ENCODE peak calls at places on chromosomes 11 and 22, in nine cellular contexts. One of them, this sample, is unnamed.

GRCh38 chr11:11916981-11917399 is 75.2 kb downstream of the USP47 start:
- DNase-seq in Karpas-422: no peak
- DNase-seq in A549: no peak
- DNase-seq in AG09309: peak; percentile 80
- DNase-seq in heart right ventricle: no peak
- DNase-seq in left ventricle myocardium inferior: no peak
- DNase-seq in psoas muscle: no peak
- DNase-seq in lung: no peak
- DNase-seq in pancreas: no peak
- DNase-seq in this sample: peak; percentile 91

GRCh38 chr11:68049509-68050370 is 10.9 kb downstream of the TCIRG1 start:
- DNase-seq in Karpas-422: no peak
- DNase-seq in A549: no peak
- DNase-seq in AG09309: no peak
- DNase-seq in heart right ventricle: no peak
- DNase-seq in left ventricle myocardium inferior: no peak
- DNase-seq in psoas muscle: no peak
- DNase-seq in lung: no peak
- DNase-seq in pancreas: peak; percentile 71
- DNase-seq in this sample: no peak

GRCh38 chr11:5643585-5643984 is 18.8 kb downstream of the TRIM34 start:
- DNase-seq in Karpas-422: no peak
- DNase-seq in A549: no peak
- DNase-seq in AG09309: no peak
- DNase-seq in heart right ventricle: no peak
- DNase-seq in left ventricle myocardium inferior: no peak
- DNase-seq in psoas muscle: no peak
- DNase-seq in lung: no peak
- DNase-seq in pancreas: no peak
- DNase-seq in this sample: no peak

GRCh38 chr11:33272338-33273107 is 15.3 kb downstream of the HIPK3 start:
- DNase-seq in Karpas-422: no peak
- DNase-seq in A549: no peak
- DNase-seq in AG09309: no peak
- DNase-seq in heart right ventricle: no peak
- DNase-seq in left ventricle myocardium inferior: no peak
- DNase-seq in psoas muscle: no peak
- DNase-seq in lung: no peak
- DNase-seq in pancreas: no peak
- DNase-seq in this sample: no peak

GRCh38 chr22:24133187-24133965 is 47.9 kb upstream of the SUSD2 start:
- DNase-seq in Karpas-422: no peak
- DNase-seq in A549: peak; percentile 27
- DNase-seq in AG09309: no peak
- DNase-seq in heart right ventricle: no peak
- DNase-seq in left ventricle myocardium inferior: peak; percentile 25
- DNase-seq in psoas muscle: no peak
- DNase-seq in lung: no peak
- DNase-seq in pancreas: no peak
- DNase-seq in this sample: no peak

GRCh38 chr22:48099251-48099650 is 1336.8 kb downstream of the TBC1D22A start:
- DNase-seq in Karpas-422: peak; percentile 72
- DNase-seq in A549: no peak
- DNase-seq in AG09309: no peak
- DNase-seq in heart right ventricle: no peak
- DNase-seq in left ventricle myocardium inferior: no peak
- DNase-seq in psoas muscle: no peak
- DNase-seq in lung: no peak
- DNase-seq in pancreas: no peak
- DNase-seq in this sample: no peak

GRCh38 chr22:38872172-38872830 is at the start of gene CBX6:
- DNase-seq in Karpas-422: peak; percentile 97
- DNase-seq in A549: peak; percentile 91
- DNase-seq in AG09309: peak; percentile 59
- DNase-seq in heart right ventricle: peak; percentile 98
- DNase-seq in left ventricle myocardium inferior: peak; percentile 98
- DNase-seq in psoas muscle: peak; percentile 98
- DNase-seq in lung: peak; percentile 94
- DNase-seq in pancreas: peak; percentile 98
- DNase-seq in this sample: peak; percentile 89

GRCh38 chr11:67240575-67241389 is 25.5 kb upstream of the GRK2 start:
- DNase-seq in Karpas-422: peak; percentile 86
- DNase-seq in A549: peak; percentile 75
- DNase-seq in AG09309: peak; percentile 37
- DNase-seq in heart right ventricle: peak; percentile 42
- DNase-seq in left ventricle myocardium inferior: peak; percentile 53
- DNase-seq in psoas muscle: peak; percentile 57
- DNase-seq in lung: peak; percentile 71
- DNase-seq in pancreas: no peak
- DNase-seq in this sample: peak; percentile 76

GRCh38 chr11:23364076-23364475 is 503.8 kb upstream of the CCDC179 start:
- DNase-seq in Karpas-422: no peak
- DNase-seq in A549: no peak
- DNase-seq in AG09309: no peak
- DNase-seq in heart right ventricle: no peak
- DNase-seq in left ventricle myocardium inferior: no peak
- DNase-seq in psoas muscle: no peak
- DNase-seq in lung: no peak
- DNase-seq in pancreas: no peak
- DNase-seq in this sample: no peak

GRCh38 chr22:19607198-19608113 is 83.2 kb upstream of the CLDN5 start:
- DNase-seq in Karpas-422: no peak
- DNase-seq in A549: no peak
- DNase-seq in AG09309: no peak
- DNase-seq in heart right ventricle: no peak
- DNase-seq in left ventricle myocardium inferior: no peak
- DNase-seq in psoas muscle: peak; percentile 58
- DNase-seq in lung: peak; percentile 75
- DNase-seq in pancreas: peak; percentile 60
- DNase-seq in this sample: no peak

GRCh38 chr22:19612866-19613572 is 88.8 kb upstream of the CLDN5 start:
- DNase-seq in Karpas-422: no peak
- DNase-seq in A549: no peak
- DNase-seq in AG09309: no peak
- DNase-seq in heart right ventricle: no peak
- DNase-seq in left ventricle myocardium inferior: no peak
- DNase-seq in psoas muscle: no peak
- DNase-seq in lung: no peak
- DNase-seq in pancreas: no peak
- DNase-seq in this sample: no peak

GRCh38 chr11:58965246-58965985 is 26.1 kb downstream of the GLYATL1 start:
- DNase-seq in Karpas-422: no peak
- DNase-seq in A549: no peak
- DNase-seq in AG09309: peak; percentile 14
- DNase-seq in heart right ventricle: no peak
- DNase-seq in left ventricle myocardium inferior: no peak
- DNase-seq in psoas muscle: no peak
- DNase-seq in lung: no peak
- DNase-seq in pancreas: no peak
- DNase-seq in this sample: peak; percentile 27

GRCh38 chr11:119671561-119672015 is 57.4 kb downstream of the NECTIN1 start:
- DNase-seq in Karpas-422: no peak
- DNase-seq in A549: no peak
- DNase-seq in AG09309: no peak
- DNase-seq in heart right ventricle: peak; percentile 57
- DNase-seq in left ventricle myocardium inferior: peak; percentile 56
- DNase-seq in psoas muscle: no peak
- DNase-seq in lung: no peak
- DNase-seq in pancreas: no peak
- DNase-seq in this sample: peak; percentile 39

GRCh38 chr11:119668685-119669084 is 60.3 kb downstream of the NECTIN1 start:
- DNase-seq in Karpas-422: no peak
- DNase-seq in A549: no peak
- DNase-seq in AG09309: no peak
- DNase-seq in heart right ventricle: no peak
- DNase-seq in left ventricle myocardium inferior: no peak
- DNase-seq in psoas muscle: no peak
- DNase-seq in lung: no peak
- DNase-seq in pancreas: no peak
- DNase-seq in this sample: no peak

GRCh38 chr11:119671048-119671447 is 58.0 kb downstream of the NECTIN1 start:
- DNase-seq in Karpas-422: no peak
- DNase-seq in A549: no peak
- DNase-seq in AG09309: peak; percentile 11
- DNase-seq in heart right ventricle: peak; percentile 85
- DNase-seq in left ventricle myocardium inferior: peak; percentile 89
- DNase-seq in psoas muscle: peak; percentile 77
- DNase-seq in lung: peak; percentile 41
- DNase-seq in pancreas: no peak
- DNase-seq in this sample: peak; percentile 84

GRCh38 chr11:119673389-119674336 is 55.3 kb downstream of the NECTIN1 start:
- DNase-seq in Karpas-422: peak; percentile 58
- DNase-seq in A549: no peak
- DNase-seq in AG09309: no peak
- DNase-seq in heart right ventricle: no peak
- DNase-seq in left ventricle myocardium inferior: no peak
- DNase-seq in psoas muscle: no peak
- DNase-seq in lung: no peak
- DNase-seq in pancreas: no peak
- DNase-seq in this sample: no peak

DNA sequence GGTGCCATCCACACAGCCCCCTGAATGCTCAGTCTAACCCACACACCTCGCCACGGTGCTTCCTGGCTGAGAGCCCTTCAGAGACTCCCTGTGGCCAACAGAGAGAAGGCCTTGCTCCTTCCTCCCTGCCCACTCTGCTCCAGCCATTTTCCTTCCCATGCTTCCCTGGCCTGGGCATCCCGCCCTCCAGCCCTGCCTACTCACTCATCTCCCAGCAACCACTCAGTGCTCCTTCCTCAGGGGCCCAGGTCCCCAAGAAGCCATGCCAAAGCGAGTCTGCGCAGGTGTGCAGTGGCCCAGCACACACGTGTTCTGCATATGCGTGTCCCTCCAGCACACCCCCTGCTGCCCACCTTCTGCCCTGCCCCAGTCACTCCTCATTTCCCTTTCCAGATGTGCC is 56.4 kb downstream of the NECTIN1 start:
- DNase-seq in Karpas-422: no peak
- DNase-seq in A549: no peak
- DNase-seq in AG09309: no peak
- DNase-seq in heart right ventricle: no peak
- DNase-seq in left ventricle myocardium inferior: no peak
- DNase-seq in psoas muscle: no peak
- DNase-seq in lung: no peak
- DNase-seq in pancreas: no peak
- DNase-seq in this sample: no peak
- H3K4me3 ChIP-seq in Karpas-422: no peak overlapping the region
- H3K4me3 ChIP-seq in A549: no peak overlapping the region
- H3K4me3 ChIP-seq in AG09309: no peak overlapping the region
- H3K4me3 ChIP-seq in heart right ventricle: no peak overlapping the region
- H3K4me3 ChIP-seq in left ventricle myocardium inferior: no peak overlapping the region
- H3K4me3 ChIP-seq in psoas muscle: no peak overlapping the region
- H3K4me3 ChIP-seq in lung: no peak overlapping the region
- H3K4me3 ChIP-seq in pancreas: no peak overlapping the region
- H3K4me3 ChIP-seq in this sample: no peak overlapping the region

GRCh38 chr11:122690292-122690691 is 34.8 kb downstream of the UBASH3B start:
- DNase-seq in Karpas-422: no peak
- DNase-seq in A549: no peak
- DNase-seq in AG09309: no peak
- DNase-seq in heart right ventricle: no peak
- DNase-seq in left ventricle myocardium inferior: no peak
- DNase-seq in psoas muscle: no peak
- DNase-seq in lung: no peak
- DNase-seq in pancreas: no peak
- DNase-seq in this sample: no peak
- H3K4me3 ChIP-seq in Karpas-422: no peak overlapping the region
- H3K4me3 ChIP-seq in A549: no peak overlapping the region
- H3K4me3 ChIP-seq in AG09309: peak overlapping the region; percentile 36
- H3K4me3 ChIP-seq in heart right ventricle: peak overlapping the region; percentile 32
- H3K4me3 ChIP-seq in left ventricle myocardium inferior: peak overlapping the region; percentile 57
- H3K4me3 ChIP-seq in psoas muscle: peak overlapping the region; percentile 39
- H3K4me3 ChIP-seq in lung: no peak overlapping the region
- H3K4me3 ChIP-seq in pancreas: no peak overlapping the region
- H3K4me3 ChIP-seq in this sample: no peak overlapping the region

GRCh38 chr11:29755474-29755873 is 261.4 kb downstream of the KCNA4 start:
- DNase-seq in Karpas-422: no peak
- DNase-seq in A549: no peak
- DNase-seq in AG09309: no peak
- DNase-seq in heart right ventricle: no peak
- DNase-seq in left ventricle myocardium inferior: no peak
- DNase-seq in psoas muscle: no peak
- DNase-seq in lung: no peak
- DNase-seq in pancreas: no peak
- DNase-seq in this sample: no peak
- H3K4me3 ChIP-seq in Karpas-422: no peak overlapping the region
- H3K4me3 ChIP-seq in A549: no peak overlapping the region
- H3K4me3 ChIP-seq in AG09309: no peak overlapping the region
- H3K4me3 ChIP-seq in heart right ventricle: no peak overlapping the region
- H3K4me3 ChIP-seq in left ventricle myocardium inferior: no peak overlapping the region
- H3K4me3 ChIP-seq in psoas muscle: no peak overlapping the region
- H3K4me3 ChIP-seq in lung: no peak overlapping the region
- H3K4me3 ChIP-seq in pancreas: no peak overlapping the region
- H3K4me3 ChIP-seq in this sample: no peak overlapping the region

GRCh38 chr11:75469785-75470405 is 36.9 kb upstream of the KLHL35 start:
- DNase-seq in Karpas-422: peak; percentile 80
- DNase-seq in A549: no peak
- DNase-seq in AG09309: no peak
- DNase-seq in heart right ventricle: no peak
- DNase-seq in left ventricle myocardium inferior: no peak
- DNase-seq in psoas muscle: no peak
- DNase-seq in lung: no peak
- DNase-seq in pancreas: no peak
- DNase-seq in this sample: no peak

GRCh38 chr11:75471134-75471943 is 38.3 kb upstream of the KLHL35 start:
- DNase-seq in Karpas-422: no peak
- DNase-seq in A549: no peak
- DNase-seq in AG09309: no peak
- DNase-seq in heart right ventricle: no peak
- DNase-seq in left ventricle myocardium inferior: no peak
- DNase-seq in psoas muscle: no peak
- DNase-seq in lung: no peak
- DNase-seq in pancreas: peak; percentile 29
- DNase-seq in this sample: no peak

GRCh38 chr11:75472081-75472732 is 39.2 kb upstream of the KLHL35 start:
- DNase-seq in Karpas-422: no peak
- DNase-seq in A549: no peak
- DNase-seq in AG09309: no peak
- DNase-seq in heart right ventricle: no peak
- DNase-seq in left ventricle myocardium inferior: no peak
- DNase-seq in psoas muscle: no peak
- DNase-seq in lung: no peak
- DNase-seq in pancreas: peak; percentile 26
- DNase-seq in this sample: no peak

GRCh38 chr11:75468534-75469340 is 35.7 kb upstream of the KLHL35 start:
- DNase-seq in Karpas-422: no peak
- DNase-seq in A549: no peak
- DNase-seq in AG09309: no peak
- DNase-seq in heart right ventricle: peak; percentile 71
- DNase-seq in left ventricle myocardium inferior: peak; percentile 70
- DNase-seq in psoas muscle: peak; percentile 71
- DNase-seq in lung: peak; percentile 38
- DNase-seq in pancreas: no peak
- DNase-seq in this sample: peak; percentile 86

DNA sequence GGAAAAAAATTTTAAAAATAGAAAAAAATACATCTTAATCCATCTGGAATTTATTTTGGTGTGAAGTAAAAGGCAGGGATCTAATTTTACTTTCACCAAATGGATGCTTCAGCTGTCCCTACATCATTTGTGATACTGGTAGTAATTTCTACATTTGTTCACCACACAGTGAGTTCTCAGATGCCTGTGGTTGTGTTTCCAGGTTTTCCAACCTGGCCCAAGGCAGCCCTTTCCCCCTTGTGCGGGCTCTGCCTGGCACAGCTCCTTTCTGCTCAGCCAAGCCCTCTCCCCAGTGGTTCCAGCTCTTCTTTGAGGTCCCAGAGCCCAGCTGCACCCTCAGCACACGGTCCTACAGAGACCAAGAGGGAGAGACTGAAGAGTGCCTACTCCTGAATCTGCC is 37.7 kb upstream of the KLHL35 start:
- DNase-seq in Karpas-422: no peak
- DNase-seq in A549: no peak
- DNase-seq in AG09309: no peak
- DNase-seq in heart right ventricle: no peak
- DNase-seq in left ventricle myocardium inferior: no peak
- DNase-seq in psoas muscle: no peak
- DNase-seq in lung: no peak
- DNase-seq in pancreas: peak; percentile 25
- DNase-seq in this sample: no peak
- H3K4me3 ChIP-seq in Karpas-422: peak overlapping the region; percentile 14
- H3K4me3 ChIP-seq in A549: no peak overlapping the region
- H3K4me3 ChIP-seq in AG09309: no peak overlapping the region
- H3K4me3 ChIP-seq in heart right ventricle: no peak overlapping the region
- H3K4me3 ChIP-seq in left ventricle myocardium inferior: no peak overlapping the region
- H3K4me3 ChIP-seq in psoas muscle: no peak overlapping the region
- H3K4me3 ChIP-seq in lung: no peak overlapping the region
- H3K4me3 ChIP-seq in pancreas: no peak overlapping the region
- H3K4me3 ChIP-seq in this sample: no peak overlapping the region

This sample was measured in fibroblast of the aortic adventitia.